ENCODE peak calls at places on chromosome 21, in nine cellular contexts. P is activated CD8-positive, alpha-beta T cell treated with anti-CD3 and anti-CD28 coated beads for 36 hours; A is fibroblast of pulmonary artery; F is NB4; L is PC-9; C is lower lobe of right lung; I is PC-3; N is GM13977; K is foreskin fibroblast. Q is an unnamed sample.
A peak's percentile ranks its signal among the peaks of the same experiment; 100 is the strongest.

GRCh38 chr21:15183712-15184353 is 119.0 kb upstream of the NRIP1 start:
- DNase-seq in A (no peak), N (no peak), F (no peak), I (no peak), C (no peak), P (no peak), K (no peak), L (no peak), Q (no peak)

GRCh38 chr21:41715649-41716321 is 51.1 kb downstream of the RIPK4 start:
- DNase-seq in L (peak; percentile 95), A (no peak), F (no peak), K (no peak), N (no peak), C (no peak), P (no peak), I (peak; percentile 64), Q (no peak)

GRCh38 chr21:34302496-34302895 is 61.3 kb upstream of the KCNE2 start:
- DNase-seq in P (no peak), C (no peak), K (peak; percentile 21), L (no peak), A (no peak), I (no peak), F (no peak), N (no peak), Q (no peak)

GRCh38 chr21:26769613-26770188 is 75.5 kb downstream of the ADAMTS1 start:
- DNase-seq in A (peak; percentile 78), P (no peak), L (no peak), N (no peak), I (peak; percentile 63), F (peak; percentile 16), K (no peak), C (no peak), Q (no peak)

GRCh38 chr21:45590726-45591618 is 48.7 kb upstream of the SLC19A1 start:
- DNase-seq in K (no peak), I (peak; percentile 19), C (peak; percentile 63), L (peak; percentile 6), F (peak; percentile 43), A (peak; percentile 16), N (peak; percentile 76), P (peak; percentile 77), Q (no peak)

GRCh38 chr21:34813266-34813886 is 144.6 kb downstream of the CLIC6 start:
- DNase-seq in P (no peak), K (no peak), A (peak; percentile 84), F (peak; percentile 28), N (no peak), I (peak; percentile 72), L (peak; percentile 41), C (no peak), Q (no peak)

GRCh38 chr21:43209575-43210453 is 41.0 kb downstream of the CRYAA start:
- DNase-seq in C (no peak), N (no peak), F (no peak), P (no peak), K (no peak), L (peak; percentile 63), I (peak; percentile 94), A (peak; percentile 87), Q (no peak)

GRCh38 chr21:41171210-41171609 is 3.2 kb downstream of the BACE2 start:
- DNase-seq in L (peak; percentile 32), A (peak; percentile 42), I (peak; percentile 93), P (no peak), K (no peak), N (no peak), C (peak; percentile 67), F (no peak), Q (no peak)

GRCh38 chr21:45380566-45380965 is 24.4 kb upstream of the COL18A1 start:
- DNase-seq in A (no peak), F (no peak), K (no peak), I (no peak), C (peak; percentile 25), P (no peak), N (no peak), L (no peak), Q (peak; percentile 73)

GRCh38 chr21:45316871-45317400 is 29.2 kb upstream of the POFUT2 start:
- DNase-seq in F (no peak), P (no peak), L (no peak), C (no peak), K (no peak), I (no peak), N (no peak), A (no peak), Q (peak; percentile 64)

GRCh38 chr21:19440792-19441494 is 1037.4 kb upstream of the TMPRSS15 start:
- DNase-seq in L (no peak), N (no peak), I (no peak), A (no peak), F (no peak), C (no peak), P (no peak), K (no peak), Q (no peak)

GRCh38 chr21:35198004-35198403 is 148.9 kb upstream of the RUNX1 start:
- DNase-seq in P (no peak), L (peak; percentile 48), F (no peak), C (no peak), N (no peak), I (peak; percentile 99), A (peak; percentile 86), K (peak; percentile 87), Q (no peak)

GRCh38 chr21:41294548-41295231 is 21.9 kb upstream of the FAM3B start:
- DNase-seq in I (no peak), K (no peak), A (no peak), C (no peak), P (no peak), F (no peak), L (no peak), N (no peak), Q (no peak)

GRCh38 chr21:46181436-46181835 is 2.8 kb downstream of the SPATC1L start:
- DNase-seq in A (no peak), C (no peak), L (no peak), N (no peak), P (no peak), K (no peak), I (no peak), F (no peak), Q (no peak)

GRCh38 chr21:32096411-32096810 is 182.4 kb downstream of the MIS18A start:
- DNase-seq in I (peak; percentile 15), A (no peak), K (no peak), F (peak; percentile 58), C (no peak), N (no peak), L (no peak), P (peak; percentile 14), Q (no peak)
- TF ChIP-seq CTCF in I (peak; percentile 60), A (peak; percentile 25), K (peak; percentile 35), F (peak; percentile 53), C (no peak), N (peak; percentile 18), L (no peak), P (no peak), Q (peak; percentile 71)

GRCh38 chr21:39390212-39390765 is 41.4 kb upstream of the HMGN1 start:
- DNase-seq in I (no peak), N (no peak), F (no peak), K (no peak), A (no peak), C (no peak), L (no peak), P (no peak), Q (no peak)

GRCh38 chr21:39387461-39388037 is 38.7 kb upstream of the HMGN1 start:
- DNase-seq in P (peak; percentile 94), K (peak; percentile 78), N (peak; percentile 97), L (peak; percentile 86), I (peak; percentile 79), C (peak; percentile 92), F (peak; percentile 93), A (peak; percentile 87), Q (no peak)

GRCh38 chr21:39386899-39387298 is 38.0 kb upstream of the HMGN1 start:
- DNase-seq in L (no peak), C (no peak), A (no peak), F (no peak), K (no peak), N (no peak), P (no peak), I (no peak), Q (no peak)

GRCh38 chr21:39388038-39388810 is 39.3 kb upstream of the HMGN1 start:
- DNase-seq in K (peak; percentile 74), N (peak; percentile 89), A (peak; percentile 84), P (peak; percentile 93), C (peak; percentile 95), L (peak; percentile 84), I (peak; percentile 85), F (peak; percentile 89), Q (peak; percentile 97)

GRCh38 chr21:39388811-39389155 is 39.9 kb upstream of the HMGN1 start:
- DNase-seq in N (no peak), P (no peak), C (no peak), F (no peak), L (no peak), K (no peak), A (no peak), I (no peak), Q (no peak)
- TF ChIP-seq CTCF in N (no peak), P (no peak), C (no peak), F (no peak), L (peak; percentile 16), K (no peak), A (no peak), I (no peak), Q (no peak)

GRCh38 chr21:37658994-37659458 is 257.2 kb downstream of the KCNJ6 start:
- DNase-seq in I (peak; percentile 87), N (no peak), F (no peak), K (peak; percentile 84), P (peak; percentile 3), C (no peak), A (peak; percentile 77), L (peak; percentile 73), Q (no peak)
- TF ChIP-seq CTCF in I (peak; percentile 51), N (no peak), F (no peak), K (peak; percentile 41), P (no peak), C (peak; percentile 16), A (peak; percentile 40), L (no peak), Q (peak; percentile 77)

GRCh38 chr21:28923439-28923975 is 69.2 kb downstream of the LTN1 start:
- DNase-seq in L (no peak), P (no peak), A (no peak), C (no peak), N (no peak), K (no peak), I (no peak), F (no peak), Q (no peak)

GRCh38 chr21:28932717-28933116 is 60.0 kb downstream of the LTN1 start:
- DNase-seq in F (no peak), P (no peak), L (no peak), N (no peak), I (no peak), C (no peak), K (no peak), A (no peak), Q (no peak)

GRCh38 chr21:28927122-28927521 is 65.6 kb downstream of the LTN1 start:
- DNase-seq in L (no peak), K (no peak), F (no peak), C (no peak), P (no peak), I (no peak), N (no peak), A (no peak), Q (no peak)

DNA sequence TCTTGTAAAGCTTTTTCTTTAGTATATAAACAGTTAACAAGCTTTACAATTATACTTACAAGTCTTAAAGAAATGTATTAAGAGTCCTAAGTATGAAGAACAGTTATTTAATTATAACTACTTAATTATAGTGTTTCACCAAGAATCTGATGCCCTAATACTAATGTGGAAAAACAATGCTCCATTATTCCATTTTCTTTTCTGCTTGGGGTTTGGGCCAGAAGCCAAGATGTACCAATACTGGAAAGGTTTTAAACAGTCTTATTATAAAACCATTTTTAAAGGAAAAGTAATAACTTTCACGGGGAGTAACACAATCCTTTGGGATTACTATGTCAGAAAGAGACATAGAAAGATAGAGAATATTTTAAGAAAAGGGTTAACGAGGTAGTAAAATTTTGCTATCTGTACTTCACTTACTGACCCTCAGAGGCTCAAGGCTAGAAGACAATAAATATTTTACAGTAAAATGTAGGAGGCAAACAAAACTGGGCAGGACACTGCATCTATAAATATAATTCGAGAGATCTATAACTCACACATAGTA is 64.0 kb downstream of the LTN1 start:
- DNase-seq in N (no peak), F (no peak), C (no peak), L (no peak), K (no peak), I (no peak), A (no peak), P (no peak), Q (no peak)
- TF ChIP-seq CTCF in N (no peak), F (no peak), C (no peak), L (no peak), K (no peak), I (no peak), A (no peak), P (no peak), Q (no peak)